ENCODE peak calls at places on chromosomes 16 and 17, in six cellular contexts. E, F, J, P, Y and W are unnamed samples.
A peak's percentile ranks its signal among the peaks of the same experiment; 100 is the strongest.

GRCh38 chr17:63437287-63438091 is 8.6 kb downstream of the CYB561 start:
- DNase-seq in E (no peak), P (no peak), F (no peak), Y (no peak), J (peak; percentile 64), W (no peak)

GRCh38 chr16:70730016-70730415 is 44.2 kb upstream of the MTSS2 start:
- DNase-seq in P (no peak), Y (no peak), F (no peak), J (no peak), E (no peak), W (no peak)

GRCh38 chr16:71995038-71995437 is 5.2 kb downstream of the PKD1L3 start:
- DNase-seq in P (no peak), E (no peak), Y (no peak), J (no peak), F (no peak), W (no peak)

GRCh38 chr17:80750263-80750662 is 205.6 kb downstream of the RPTOR start:
- DNase-seq in P (no peak), J (peak; percentile 67), F (no peak), E (no peak), Y (no peak), W (no peak)

GRCh38 chr16:85513180-85513579 is 99.9 kb upstream of the GSE1 start:
- DNase-seq in Y (no peak), J (no peak), E (no peak), F (no peak), P (no peak), W (no peak)

GRCh38 chr17:1179112-1179634 is 608 bp downstream of the ABR start:
- DNase-seq in P (no peak), E (peak; percentile 21), F (no peak), Y (no peak), J (no peak), W (no peak)

GRCh38 chr16:88936008-88936912 is 40.7 kb downstream of the CBFA2T3 start:
- DNase-seq in P (no peak), F (no peak), J (no peak), E (peak; percentile 53), Y (no peak), W (no peak)

GRCh38 chr17:51152766-51153209 is 571 bp upstream of the NME1 start:
- DNase-seq in J (no peak), F (no peak), Y (peak; percentile 42), E (no peak), P (no peak), W (no peak)

GRCh38 chr17:44970136-44970737 is 2.1 kb upstream of the C1QL1 start:
- DNase-seq in Y (peak; percentile 31), E (peak; percentile 35), J (peak; percentile 56), P (peak; percentile 70), F (no peak), W (no peak)

GRCh38 chr17:76139801-76140660 is 1.0 kb downstream of the FOXJ1 start:
- DNase-seq in F (peak; percentile 63), J (peak; percentile 51), Y (no peak), E (no peak), P (no peak), W (no peak)

GRCh38 chr17:42188749-42189650 is 3.7 kb upstream of the HCRT start:
- DNase-seq in E (no peak), J (peak; percentile 27), F (no peak), Y (no peak), P (no peak), W (no peak)

GRCh38 chr17:39916918-39917317 is 1.5 kb downstream of the GSDMB start:
- DNase-seq in F (no peak), J (no peak), E (no peak), P (no peak), Y (no peak), W (no peak)

GRCh38 chr17:50101346-50102163 is 6.4 kb downstream of the PDK2 start:
- DNase-seq in F (no peak), Y (no peak), E (peak; percentile 70), J (peak; percentile 65), P (no peak), W (no peak)

GRCh38 chr17:33686171-33686570 is 393.1 kb upstream of the ASIC2 start:
- DNase-seq in J (no peak), P (no peak), F (peak; percentile 14), Y (no peak), E (no peak), W (no peak)

GRCh38 chr16:88764913-88765349 is 20.1 kb downstream of the PIEZO1 start:
- DNase-seq in F (no peak), Y (peak; percentile 66), J (no peak), P (no peak), E (no peak), W (no peak)

GRCh38 chr17:8896641-8897635 is 29.5 kb upstream of the PIK3R6 start:
- DNase-seq in E (no peak), P (no peak), J (no peak), F (no peak), Y (no peak), W (no peak)

GRCh38 chr17:30005709-30006320 is 64.4 kb downstream of the EFCAB5 start:
- DNase-seq in Y (peak; percentile 68), P (no peak), J (no peak), F (no peak), E (no peak), W (no peak)

GRCh38 chr17:40399185-40399584 is 18.5 kb downstream of the TOP2A start:
- DNase-seq in J (no peak), F (no peak), Y (peak; percentile 52), E (no peak), P (no peak), W (peak; percentile 34)

GRCh38 chr17:59491353-59492090 is 73.9 kb upstream of the DHX40 start:
- DNase-seq in P (peak; percentile 10), J (no peak), F (no peak), E (no peak), Y (no peak), W (no peak)

GRCh38 chr17:2710075-2710803 is 1.3 kb downstream of the CLUH start:
- DNase-seq in P (no peak), E (no peak), J (no peak), Y (no peak), F (no peak), W (no peak)

GRCh38 chr16:9042943-9043680 is 48.3 kb upstream of the HAPSTR1 start:
- DNase-seq in P (no peak), Y (peak; percentile 89), J (no peak), F (no peak), E (no peak), W (no peak)

GRCh38 chr17:10787306-10788020 is 16.4 kb downstream of the TMEM238L start:
- DNase-seq in E (no peak), P (no peak), F (no peak), Y (no peak), J (no peak), W (no peak)

GRCh38 chr16:24778676-24779075 is 49.2 kb downstream of the TNRC6A start:
- DNase-seq in F (no peak), Y (peak; percentile 68), J (no peak), P (no peak), E (no peak), W (no peak)

GRCh38 chr17:63445571-63446217 is 412 bp downstream of the CYB561 start:
- DNase-seq in F (no peak), P (no peak), E (no peak), J (no peak), Y (peak; percentile 45), W (no peak)

GRCh38 chr17:82490512-82491195 is 28.9 kb upstream of the FOXK2 start:
- DNase-seq in F (no peak), Y (no peak), P (no peak), J (no peak), E (no peak), W (no peak)

GRCh38 chr16:55622930-55623561 is 32.7 kb upstream of the SLC6A2 start:
- DNase-seq in Y (no peak), E (no peak), F (no peak), J (no peak), P (no peak), W (no peak)

DNA sequence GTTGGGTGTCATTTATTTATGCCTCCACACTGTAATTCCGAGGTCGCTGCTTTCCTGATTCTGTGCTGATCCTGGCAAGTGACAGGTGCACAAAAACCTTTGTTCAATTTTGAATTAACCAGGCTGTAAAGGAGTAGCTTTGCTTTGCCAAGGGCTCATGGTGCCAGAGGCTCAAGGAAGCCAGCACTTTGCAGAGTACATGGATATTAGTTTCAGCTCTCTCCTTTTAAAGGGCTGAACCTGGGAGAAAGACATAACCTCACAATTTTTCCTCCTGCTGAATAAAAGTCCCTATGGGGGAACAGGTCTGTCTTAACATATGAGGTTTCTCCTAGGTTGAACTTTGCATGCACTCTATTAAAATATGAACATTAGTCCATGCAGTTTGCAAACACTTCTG is 227.6 kb upstream of the WSB1 start:
- DNase-seq in F (no peak), Y (no peak), P (no peak), J (no peak), E (no peak), W (no peak)
- TF ChIP-seq CTCF in F (no peak), Y (no peak), P (no peak), J (no peak), E (no peak), W (no peak)

DNA sequence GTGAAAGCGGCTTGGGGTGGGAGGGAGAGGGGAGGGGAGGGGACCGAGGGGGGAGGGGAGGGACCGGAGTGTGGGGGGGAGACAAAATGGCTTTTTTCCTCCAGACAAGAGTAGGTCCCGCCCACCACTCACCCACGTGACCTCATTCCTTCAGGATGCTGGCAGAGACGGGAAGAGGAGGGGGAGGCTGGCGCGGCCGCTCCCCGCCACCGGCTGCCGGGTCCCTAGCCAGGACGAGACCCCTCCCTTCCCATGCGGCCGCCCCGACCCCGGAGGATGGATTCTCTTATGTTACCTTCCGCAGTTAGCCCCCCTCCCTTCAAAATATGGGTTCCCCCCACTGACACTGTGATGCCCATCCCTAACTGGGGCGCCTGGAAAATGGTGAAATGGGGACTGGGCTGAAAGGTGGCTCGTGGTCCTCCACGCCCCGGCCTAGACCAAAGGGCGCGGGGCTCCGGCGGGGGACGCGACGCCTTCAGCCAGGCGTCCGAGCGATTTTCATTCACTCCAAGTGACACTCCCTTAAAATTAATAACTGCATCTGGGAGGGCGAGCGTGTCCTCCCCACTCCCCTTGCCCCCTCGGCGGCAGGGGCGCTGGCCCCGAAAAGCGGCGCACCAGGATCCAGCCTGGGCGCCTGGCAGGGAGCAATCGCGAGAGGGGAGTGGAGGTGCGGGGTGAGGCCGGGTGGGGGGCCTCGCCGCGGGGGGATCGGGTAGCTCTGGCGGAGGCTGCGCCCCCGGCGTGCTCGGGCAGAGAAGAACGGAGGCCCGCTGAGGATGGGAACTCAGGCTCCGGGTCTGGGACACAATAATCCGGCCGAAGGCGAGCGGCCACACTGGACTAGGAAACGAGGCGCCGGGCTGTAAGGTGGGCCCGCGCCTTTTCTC is at the start of gene PCGF2:
- DNase-seq in J (peak; percentile 88), E (peak; percentile 96), F (peak; percentile 82), Y (peak; percentile 86), P (peak; percentile 94), W (peak; percentile 66)
- TF ChIP-seq CTCF in J (no peak), E (no peak), F (no peak), Y (no peak), P (no peak), W (no peak)

GRCh38 chr16:28553776-28554633 is at the start of gene SGF29:
- DNase-seq in E (peak; percentile 95), Y (peak; percentile 83), P (peak; percentile 96), F (peak; percentile 77), J (peak; percentile 96), W (peak; percentile 81)
- TF ChIP-seq CTCF in E (peak; percentile 28), Y (no peak), P (peak; percentile 33), F (peak; percentile 34), J (peak; percentile 25), W (peak; percentile 24)

DNA sequence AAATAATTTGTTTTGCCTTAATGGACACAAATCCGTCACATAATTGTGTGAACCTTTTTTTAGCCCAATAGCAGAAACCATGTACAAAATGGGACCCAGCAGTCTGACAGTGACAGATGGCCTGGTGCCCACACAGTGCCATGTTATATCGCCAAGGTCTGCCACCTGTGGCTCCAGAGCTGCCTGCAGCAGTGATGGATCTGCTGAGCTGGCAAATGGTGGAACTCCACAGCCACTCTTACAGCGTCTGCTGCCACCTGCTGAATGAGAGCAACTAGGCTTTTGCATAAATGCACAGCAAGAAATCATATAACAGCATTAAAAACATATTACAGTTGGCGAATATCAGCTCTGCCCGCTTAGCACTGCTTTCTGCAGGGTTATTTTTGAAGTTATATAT is 59.4 kb downstream of the NUP93 start:
- DNase-seq in E (peak; percentile 16), F (no peak), J (no peak), Y (peak; percentile 43), P (no peak), W (no peak)
- TF ChIP-seq CTCF in E (peak; percentile 40), F (no peak), J (peak; percentile 41), Y (peak; percentile 48), P (peak; percentile 25), W (peak; percentile 41)